ENCODE peak calls at places on chromosomes 4 and X, in nine cellular contexts. One of them, this sample, is unnamed.
A peak's percentile ranks its signal among the peaks of the same experiment; 100 is the strongest.

GRCh38 chr4:100109921-100110320 is 80.3 kb downstream of the DDIT4L start:
- DNase-seq in GM23248: no peak
- DNase-seq in GM23338: no peak
- DNase-seq in PC-3: no peak
- DNase-seq in HCT116: no peak
- DNase-seq in neural progenitor cell: no peak
- DNase-seq in MM.1S: no peak
- DNase-seq in SK-N-SH: peak; percentile 12
- DNase-seq in OCI-LY7: no peak
- DNase-seq in this sample: no peak

GRCh38 chr4:23775694-23776093 is 114.2 kb downstream of the PPARGC1A start:
- DNase-seq in GM23248: no peak
- DNase-seq in GM23338: no peak
- DNase-seq in PC-3: peak; percentile 11
- DNase-seq in HCT116: no peak
- DNase-seq in neural progenitor cell: no peak
- DNase-seq in MM.1S: peak; percentile 24
- DNase-seq in SK-N-SH: no peak
- DNase-seq in OCI-LY7: no peak
- DNase-seq in this sample: peak; percentile 20

GRCh38 chr4:135243960-135244561 is 1042.5 kb upstream of the PABPC4L start:
- DNase-seq in GM23248: no peak
- DNase-seq in GM23338: no peak
- DNase-seq in PC-3: no peak
- DNase-seq in HCT116: no peak
- DNase-seq in neural progenitor cell: no peak
- DNase-seq in MM.1S: no peak
- DNase-seq in SK-N-SH: no peak
- DNase-seq in OCI-LY7: no peak
- DNase-seq in this sample: peak; percentile 4

GRCh38 chr4:113955411-113955810 is 24.0 kb downstream of the ARSJ start:
- DNase-seq in GM23248: no peak
- DNase-seq in GM23338: no peak
- DNase-seq in PC-3: peak; percentile 58
- DNase-seq in HCT116: no peak
- DNase-seq in neural progenitor cell: no peak
- DNase-seq in MM.1S: no peak
- DNase-seq in SK-N-SH: no peak
- DNase-seq in OCI-LY7: no peak
- DNase-seq in this sample: no peak

GRCh38 chrX:18179446-18179845 is 41.2 kb downstream of the BEND2 start:
- DNase-seq in GM23248: no peak
- DNase-seq in GM23338: no peak
- DNase-seq in PC-3: no peak
- DNase-seq in HCT116: no peak
- DNase-seq in neural progenitor cell: no peak
- DNase-seq in MM.1S: no peak
- DNase-seq in SK-N-SH: no peak
- DNase-seq in OCI-LY7: no peak
- DNase-seq in this sample: no peak

GRCh38 chr4:145130788-145131398 is 32.8 kb downstream of the ABCE1 start:
- DNase-seq in GM23248: peak; percentile 93
- DNase-seq in GM23338: no peak
- DNase-seq in PC-3: peak; percentile 23
- DNase-seq in HCT116: no peak
- DNase-seq in neural progenitor cell: no peak
- DNase-seq in MM.1S: no peak
- DNase-seq in SK-N-SH: no peak
- DNase-seq in OCI-LY7: no peak
- DNase-seq in this sample: no peak

GRCh38 chrX:64306712-64307111 is 76.3 kb upstream of the ASB12 start:
- DNase-seq in GM23248: no peak
- DNase-seq in GM23338: no peak
- DNase-seq in PC-3: no peak
- DNase-seq in HCT116: no peak
- DNase-seq in neural progenitor cell: no peak
- DNase-seq in MM.1S: no peak
- DNase-seq in SK-N-SH: no peak
- DNase-seq in OCI-LY7: no peak
- DNase-seq in this sample: no peak

GRCh38 chr4:108010167-108010566 is 20.5 kb downstream of the HADH start:
- DNase-seq in GM23248: peak; percentile 83
- DNase-seq in GM23338: no peak
- DNase-seq in PC-3: peak; percentile 39
- DNase-seq in HCT116: no peak
- DNase-seq in neural progenitor cell: no peak
- DNase-seq in MM.1S: no peak
- DNase-seq in SK-N-SH: no peak
- DNase-seq in OCI-LY7: no peak
- DNase-seq in this sample: no peak

GRCh38 chrX:49878128-49878833 is 1.0 kb upstream of the USP27X start:
- DNase-seq in GM23248: no peak
- DNase-seq in GM23338: no peak
- DNase-seq in PC-3: no peak
- DNase-seq in HCT116: no peak
- DNase-seq in neural progenitor cell: peak; percentile 32
- DNase-seq in MM.1S: no peak
- DNase-seq in SK-N-SH: peak; percentile 45
- DNase-seq in OCI-LY7: no peak
- DNase-seq in this sample: no peak

GRCh38 chrX:102637561-102637960 is 13.7 kb upstream of the GPRASP1 start:
- DNase-seq in GM23248: no peak
- DNase-seq in GM23338: no peak
- DNase-seq in PC-3: no peak
- DNase-seq in HCT116: no peak
- DNase-seq in neural progenitor cell: no peak
- DNase-seq in MM.1S: no peak
- DNase-seq in SK-N-SH: no peak
- DNase-seq in OCI-LY7: no peak
- DNase-seq in this sample: no peak

GRCh38 chr4:80036949-80037348 is 36.1 kb downstream of the ANTXR2 start:
- DNase-seq in GM23248: peak; percentile 64
- DNase-seq in GM23338: no peak
- DNase-seq in PC-3: no peak
- DNase-seq in HCT116: no peak
- DNase-seq in neural progenitor cell: no peak
- DNase-seq in MM.1S: no peak
- DNase-seq in SK-N-SH: no peak
- DNase-seq in OCI-LY7: no peak
- DNase-seq in this sample: peak; percentile 45

GRCh38 chr4:102420563-102421221 is 75.4 kb upstream of the SLC39A8 start:
- DNase-seq in GM23248: peak; percentile 54
- DNase-seq in GM23338: peak; percentile 7
- DNase-seq in PC-3: peak; percentile 60
- DNase-seq in HCT116: no peak
- DNase-seq in neural progenitor cell: no peak
- DNase-seq in MM.1S: no peak
- DNase-seq in SK-N-SH: no peak
- DNase-seq in OCI-LY7: peak; percentile 27
- DNase-seq in this sample: no peak

GRCh38 chr4:74407891-74408290 is 37.0 kb upstream of the AREG start:
- DNase-seq in GM23248: no peak
- DNase-seq in GM23338: no peak
- DNase-seq in PC-3: no peak
- DNase-seq in HCT116: no peak
- DNase-seq in neural progenitor cell: no peak
- DNase-seq in MM.1S: no peak
- DNase-seq in SK-N-SH: no peak
- DNase-seq in OCI-LY7: no peak
- DNase-seq in this sample: no peak

GRCh38 chr4:124907881-124908280 is 195.3 kb upstream of the ANKRD50 start:
- DNase-seq in GM23248: peak; percentile 75
- DNase-seq in GM23338: no peak
- DNase-seq in PC-3: peak; percentile 8
- DNase-seq in HCT116: no peak
- DNase-seq in neural progenitor cell: no peak
- DNase-seq in MM.1S: no peak
- DNase-seq in SK-N-SH: no peak
- DNase-seq in OCI-LY7: no peak
- DNase-seq in this sample: no peak

GRCh38 chrX:106278951-106279350 is 110.8 kb downstream of the PWWP3B start:
- DNase-seq in GM23248: no peak
- DNase-seq in GM23338: no peak
- DNase-seq in PC-3: peak; percentile 77
- DNase-seq in HCT116: no peak
- DNase-seq in neural progenitor cell: no peak
- DNase-seq in MM.1S: no peak
- DNase-seq in SK-N-SH: no peak
- DNase-seq in OCI-LY7: no peak
- DNase-seq in this sample: no peak

GRCh38 chrX:93354651-93355050 is 318.7 kb downstream of the NAP1L3 start:
- DNase-seq in GM23248: no peak
- DNase-seq in GM23338: no peak
- DNase-seq in PC-3: no peak
- DNase-seq in HCT116: no peak
- DNase-seq in neural progenitor cell: no peak
- DNase-seq in MM.1S: no peak
- DNase-seq in SK-N-SH: no peak
- DNase-seq in OCI-LY7: no peak
- DNase-seq in this sample: no peak

GRCh38 chrX:142613403-142613802 is 408.3 kb upstream of the MAGEC2 start:
- DNase-seq in GM23248: no peak
- DNase-seq in GM23338: no peak
- DNase-seq in PC-3: no peak
- DNase-seq in HCT116: no peak
- DNase-seq in neural progenitor cell: no peak
- DNase-seq in MM.1S: no peak
- DNase-seq in SK-N-SH: no peak
- DNase-seq in OCI-LY7: no peak
- DNase-seq in this sample: no peak
- TF ChIP-seq EZH2phosphoT487 in GM23248: no peak
- TF ChIP-seq EZH2phosphoT487 in GM23338: no peak
- TF ChIP-seq EZH2phosphoT487 in PC-3: no peak
- TF ChIP-seq EZH2phosphoT487 in HCT116: no peak
- TF ChIP-seq EZH2phosphoT487 in neural progenitor cell: no peak
- TF ChIP-seq EZH2phosphoT487 in MM.1S: no peak
- TF ChIP-seq EZH2phosphoT487 in SK-N-SH: no peak
- TF ChIP-seq EZH2phosphoT487 in OCI-LY7: no peak
- TF ChIP-seq EZH2phosphoT487 in this sample: no peak

GRCh38 chr4:140089216-140089615 is 64.8 kb downstream of the MAML3 start:
- DNase-seq in GM23248: no peak
- DNase-seq in GM23338: no peak
- DNase-seq in PC-3: no peak
- DNase-seq in HCT116: no peak
- DNase-seq in neural progenitor cell: no peak
- DNase-seq in MM.1S: no peak
- DNase-seq in SK-N-SH: no peak
- DNase-seq in OCI-LY7: no peak
- DNase-seq in this sample: no peak
- H3K4me1 ChIP-seq in GM23248: peaks cover 43% of the 10 kb centered on the region
- H3K4me1 ChIP-seq in GM23338: peaks cover 42% of the 10 kb centered on the region
- H3K4me1 ChIP-seq in PC-3: peaks cover 61% of the 10 kb centered on the region
- H3K4me1 ChIP-seq in HCT116: peaks cover 23% of the 10 kb centered on the region
- H3K4me1 ChIP-seq in neural progenitor cell: peaks cover 36% of the 10 kb centered on the region
- H3K4me1 ChIP-seq in MM.1S: no peaks in the 10 kb centered on the region
- H3K4me1 ChIP-seq in SK-N-SH: peaks cover 38% of the 10 kb centered on the region
- H3K4me1 ChIP-seq in OCI-LY7: no peaks in the 10 kb centered on the region
- H3K4me1 ChIP-seq in this sample: peaks cover 52% of the 10 kb centered on the region

DNA sequence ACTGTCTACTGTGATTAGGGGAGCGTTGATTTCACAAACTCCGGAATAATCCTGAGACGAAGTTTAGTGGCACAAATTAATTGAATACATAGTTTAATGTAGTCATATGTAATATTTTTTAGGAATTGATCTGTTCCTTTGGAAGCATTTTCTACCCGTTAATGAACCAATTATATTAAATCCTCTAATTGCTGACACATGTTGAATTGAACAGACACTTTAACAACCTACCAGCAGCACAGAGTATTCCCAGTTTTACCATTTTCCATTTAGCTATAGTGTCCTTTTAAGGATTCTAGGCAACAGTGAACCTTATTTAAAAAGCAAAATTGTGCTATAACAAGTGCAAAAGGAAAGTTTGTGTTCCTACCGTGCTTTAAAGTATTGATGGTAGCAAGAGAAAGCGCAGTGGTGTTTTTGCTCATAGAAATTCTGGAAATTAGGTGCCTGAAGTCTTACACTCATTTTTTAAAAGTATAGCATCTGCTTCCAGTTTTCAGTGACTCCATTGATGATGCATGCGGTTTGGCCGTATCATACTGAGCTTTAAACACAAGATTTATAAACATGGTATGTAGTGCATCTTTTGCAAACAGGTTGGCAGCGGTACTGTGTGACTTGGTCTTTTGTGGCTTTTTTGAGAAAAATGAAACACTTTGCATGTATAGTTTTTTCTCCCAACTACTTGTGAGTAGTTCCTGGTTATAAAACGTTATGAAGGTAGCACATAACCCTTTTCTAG is 1.8 kb downstream of the DDX3X start:
- DNase-seq in GM23248: peak; percentile 82
- DNase-seq in GM23338: no peak
- DNase-seq in PC-3: peak; percentile 10
- DNase-seq in HCT116: no peak
- DNase-seq in neural progenitor cell: no peak
- DNase-seq in MM.1S: no peak
- DNase-seq in SK-N-SH: no peak
- DNase-seq in OCI-LY7: no peak
- DNase-seq in this sample: no peak
- TF ChIP-seq EZH2phosphoT487 in GM23248: no peak
- TF ChIP-seq EZH2phosphoT487 in GM23338: no peak
- TF ChIP-seq EZH2phosphoT487 in PC-3: no peak
- TF ChIP-seq EZH2phosphoT487 in HCT116: no peak
- TF ChIP-seq EZH2phosphoT487 in neural progenitor cell: no peak
- TF ChIP-seq EZH2phosphoT487 in MM.1S: no peak
- TF ChIP-seq EZH2phosphoT487 in SK-N-SH: no peak
- TF ChIP-seq EZH2phosphoT487 in OCI-LY7: no peak
- TF ChIP-seq EZH2phosphoT487 in this sample: no peak

GRCh38 chr4:42649870-42650269 is 7.0 kb downstream of the ATP8A1 start:
- DNase-seq in GM23248: no peak
- DNase-seq in GM23338: no peak
- DNase-seq in PC-3: no peak
- DNase-seq in HCT116: no peak
- DNase-seq in neural progenitor cell: no peak
- DNase-seq in MM.1S: no peak
- DNase-seq in SK-N-SH: no peak
- DNase-seq in OCI-LY7: no peak
- DNase-seq in this sample: no peak
- H3K4me1 ChIP-seq in GM23248: peaks cover 8% of the 10 kb centered on the region
- H3K4me1 ChIP-seq in GM23338: peaks cover 4% of the 10 kb centered on the region
- H3K4me1 ChIP-seq in PC-3: peaks cover 20% of the 10 kb centered on the region
- H3K4me1 ChIP-seq in HCT116: peaks cover 7% of the 10 kb centered on the region
- H3K4me1 ChIP-seq in neural progenitor cell: peaks cover 7% of the 10 kb centered on the region
- H3K4me1 ChIP-seq in MM.1S: peaks cover 35% of the 10 kb centered on the region
- H3K4me1 ChIP-seq in SK-N-SH: peaks cover 18% of the 10 kb centered on the region
- H3K4me1 ChIP-seq in OCI-LY7: peaks cover 69% of the 10 kb centered on the region
- H3K4me1 ChIP-seq in this sample: peaks cover 4% of the 10 kb centered on the region

DNA sequence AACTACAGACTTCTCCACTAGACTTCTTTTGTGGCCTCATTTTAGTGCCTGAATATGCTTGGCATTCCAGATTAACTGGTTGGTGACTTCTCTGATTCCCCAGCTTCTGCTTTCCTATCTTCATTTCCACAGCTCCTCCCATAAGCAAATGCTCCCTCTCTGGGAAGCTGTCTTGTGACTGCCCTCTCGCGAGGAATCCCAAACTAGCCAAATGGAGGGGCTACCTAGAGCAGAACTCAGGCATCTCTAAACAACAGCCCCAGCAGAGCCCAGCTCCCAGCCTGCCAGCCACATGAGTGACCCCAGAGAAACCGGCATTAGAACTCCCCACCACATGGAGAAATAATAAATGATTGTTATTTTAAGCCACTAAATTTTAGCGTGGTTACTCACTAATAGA is 7.6 kb upstream of the VEGFD start:
- DNase-seq in GM23248: no peak
- DNase-seq in GM23338: peak; percentile 6
- DNase-seq in PC-3: no peak
- DNase-seq in HCT116: no peak
- DNase-seq in neural progenitor cell: peak; percentile 26
- DNase-seq in MM.1S: no peak
- DNase-seq in SK-N-SH: no peak
- DNase-seq in OCI-LY7: no peak
- DNase-seq in this sample: no peak
- TF ChIP-seq EZH2phosphoT487 in GM23248: no peak
- TF ChIP-seq EZH2phosphoT487 in GM23338: no peak
- TF ChIP-seq EZH2phosphoT487 in PC-3: no peak
- TF ChIP-seq EZH2phosphoT487 in HCT116: no peak
- TF ChIP-seq EZH2phosphoT487 in neural progenitor cell: no peak
- TF ChIP-seq EZH2phosphoT487 in MM.1S: no peak
- TF ChIP-seq EZH2phosphoT487 in SK-N-SH: no peak
- TF ChIP-seq EZH2phosphoT487 in OCI-LY7: no peak
- TF ChIP-seq EZH2phosphoT487 in this sample: no peak

This sample was measured in hepatocyte.